ENCODE peak calls at places on chromosomes 16 and 17, in five cellular contexts. B, C, R, N and O are unnamed samples.

GRCh38 chr17:17822189-17822978 is 14.4 kb downstream of the SREBF1 start:
- DNase-seq in B (peak), C (no peak), R (no peak), N (peak), O (no peak)

GRCh38 chr17:78716814-78717393 is 65.2 kb downstream of the CYTH1 start:
- DNase-seq in B (peak), C (peak), R (no peak), N (peak), O (peak)

GRCh38 chr16:4570688-4571321 is 14.7 kb downstream of the C16orf96 start:
- DNase-seq in B (no peak), C (no peak), R (no peak), N (no peak), O (peak)

GRCh38 chr16:1763521-1764511 is 7.5 kb downstream of the NME3 start:
- DNase-seq in B (no peak), C (no peak), R (no peak), N (peak), O (peak)

GRCh38 chr17:29158515-29159275 is 21.5 kb downstream of the MYO18A start:
- DNase-seq in B (no peak), C (no peak), R (peak), N (peak), O (peak)

GRCh38 chr17:2703181-2703580 is 8.4 kb downstream of the CLUH start:
- DNase-seq in B (no peak), C (no peak), R (no peak), N (no peak), O (peak)

GRCh38 chr16:50939356-50939755 is 197.5 kb downstream of the CYLD start:
- DNase-seq in B (no peak), C (no peak), R (no peak), N (no peak), O (no peak)

GRCh38 chr17:42548070-42548837 is 4.5 kb upstream of the HSD17B1 start:
- DNase-seq in B (peak), C (peak), R (no peak), N (peak), O (peak)

GRCh38 chr17:41613277-41614082 is 913 bp upstream of the KRT16 start:
- DNase-seq in B (no peak), C (no peak), R (no peak), N (no peak), O (peak)

GRCh38 chr16:69820926-69821541 is 58.9 kb downstream of the WWP2 start:
- DNase-seq in B (no peak), C (no peak), R (peak), N (peak), O (no peak)

GRCh38 chr17:8225813-8226535 is 15.6 kb upstream of the AURKB start:
- DNase-seq in B (peak), C (no peak), R (no peak), N (peak), O (peak)

GRCh38 chr17:59572301-59572924 is 7.0 kb downstream of the DHX40 start:
- DNase-seq in B (no peak), C (no peak), R (no peak), N (peak), O (no peak)

GRCh38 chr16:57689772-57690558 is 4.6 kb upstream of the DRC7 start:
- DNase-seq in B (no peak), C (no peak), R (no peak), N (no peak), O (no peak)

GRCh38 chr17:49995055-49995738 is at the start of gene DLX3:
- DNase-seq in B (peak), C (no peak), R (no peak), N (peak), O (peak)
- H3K4me3 ChIP-seq in B (no peak), C (no peak), R (no peak), N (peak), O (peak)

GRCh38 chr16:30367349-30368009 is 2.8 kb downstream of the TBC1D10B start:
- DNase-seq in B (no peak), C (no peak), R (no peak), N (no peak), O (no peak)
- H3K9ac ChIP-seq in B (peak), C (peak), R (peak), N (no peak), O (no peak)

GRCh38 chr17:51610834-51611233 is 350.5 kb downstream of the UTP18 start:
- DNase-seq in B (no peak), C (no peak), R (no peak), N (no peak), O (no peak)

GRCh38 chr17:51611585-51611984 is 351.2 kb downstream of the UTP18 start:
- DNase-seq in B (no peak), C (peak), R (no peak), N (no peak), O (no peak)

GRCh38 chr17:51613255-51613654 is 352.9 kb downstream of the UTP18 start:
- DNase-seq in B (no peak), C (no peak), R (no peak), N (no peak), O (peak)

GRCh38 chr17:51610155-51610554 is 349.8 kb downstream of the UTP18 start:
- DNase-seq in B (no peak), C (peak), R (no peak), N (no peak), O (no peak)

GRCh38 chr17:51612692-51613091 is 352.3 kb downstream of the UTP18 start:
- DNase-seq in B (no peak), C (no peak), R (no peak), N (no peak), O (peak)
- H3K4me3 ChIP-seq in B (no peak), C (no peak), R (no peak), N (no peak), O (no peak)

GRCh38 chr17:80968602-80969029 is 23.0 kb upstream of the CHMP6 start:
- DNase-seq in B (no peak), C (no peak), R (no peak), N (peak), O (no peak)
- H3K9ac ChIP-seq in B (no peak), C (no peak), R (no peak), N (peak), O (no peak)

GRCh38 chr16:31064882-31065461 is 9.1 kb downstream of the ZNF668 start:
- DNase-seq in B (no peak), C (no peak), R (no peak), N (peak), O (no peak)
- H3K4me3 ChIP-seq in B (no peak), C (no peak), R (no peak), N (no peak), O (no peak)

GRCh38 chr17:40327244-40327666 is 18.3 kb downstream of the RARA start:
- DNase-seq in B (no peak), C (no peak), R (no peak), N (no peak), O (no peak)

GRCh38 chr17:40326832-40327199 is 17.8 kb downstream of the RARA start:
- DNase-seq in B (peak), C (no peak), R (no peak), N (no peak), O (no peak)

GRCh38 chr17:40325156-40326013 is 16.4 kb downstream of the RARA start:
- DNase-seq in B (no peak), C (peak), R (no peak), N (no peak), O (no peak)

GRCh38 chr17:40327735-40328385 is 18.9 kb downstream of the RARA start:
- DNase-seq in B (peak), C (no peak), R (no peak), N (no peak), O (no peak)

GRCh38 chr17:40326014-40326831 is 17.2 kb downstream of the RARA start:
- DNase-seq in B (no peak), C (peak), R (peak), N (no peak), O (no peak)
- H3K9ac ChIP-seq in B (peak), C (peak), R (no peak), N (no peak), O (peak)

GRCh38 chr17:40107266-40107980 is 7.0 kb upstream of the NR1D1 start:
- DNase-seq in B (no peak), C (no peak), R (peak), N (no peak), O (peak)
- H3K4me3 ChIP-seq in B (no peak), C (no peak), R (peak), N (no peak), O (no peak)

GRCh38 chr16:67404740-67405226 is 11.5 kb upstream of the TPPP3 start:
- DNase-seq in B (peak), C (no peak), R (no peak), N (no peak), O (no peak)

GRCh38 chr16:67407176-67407787 is 9.0 kb downstream of the ZDHHC1 start:
- DNase-seq in B (no peak), C (no peak), R (no peak), N (no peak), O (no peak)

GRCh38 chr16:67405336-67405735 is 10.9 kb downstream of the ZDHHC1 start:
- DNase-seq in B (no peak), C (no peak), R (no peak), N (no peak), O (no peak)

GRCh38 chr16:67406628-67407027 is 9.6 kb downstream of the ZDHHC1 start:
- DNase-seq in B (no peak), C (no peak), R (no peak), N (peak), O (no peak)

DNA sequence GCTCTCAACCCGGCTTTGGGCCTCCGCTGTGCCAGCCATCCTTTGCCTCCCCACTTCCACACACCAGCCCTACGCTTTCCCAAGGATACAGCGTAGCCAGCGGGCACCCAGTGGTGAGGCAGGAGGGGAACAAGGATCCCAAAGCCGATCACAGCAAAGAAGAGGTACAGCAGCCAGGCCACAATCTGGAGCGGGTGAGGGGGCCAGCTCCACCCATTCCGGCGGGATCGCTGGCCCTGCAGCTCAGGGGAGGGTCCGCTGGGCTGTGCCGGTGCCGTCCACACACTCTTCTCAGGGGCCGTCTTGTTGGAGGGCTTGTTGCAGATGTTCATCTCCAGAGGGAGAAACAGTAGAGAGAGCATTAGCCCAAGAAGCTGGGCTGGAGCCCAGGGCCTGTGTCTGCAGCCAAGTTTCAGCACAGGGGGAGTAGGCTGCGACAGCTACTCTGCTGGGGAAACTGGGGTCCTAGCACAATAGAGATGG is 10.1 kb downstream of the ZDHHC1 start:
- DNase-seq in B (no peak), C (no peak), R (no peak), N (no peak), O (no peak)
- H3K9ac ChIP-seq in B (peak), C (no peak), R (no peak), N (peak), O (no peak)

GRCh38 chr17:10075919-10076318 is 122.5 kb downstream of the GAS7 start:
- DNase-seq in B (no peak), C (no peak), R (no peak), N (no peak), O (no peak)
- H3K4me3 ChIP-seq in B (no peak), C (no peak), R (no peak), N (no peak), O (no peak)